ENCODE peak calls at places on chromosome 6, in four cellular contexts. B is HepG2, Q is NT2/D1, H is cardiac muscle cell. C is an unnamed sample.

GRCh38 chr6:107670792-107671199 is 153.3 kb downstream of the SCML4 start:
- DNase-seq in B (no peak), Q (no peak), H (peak; percentile 77), C (no peak)

GRCh38 chr6:169587992-169588391 is 113.8 kb downstream of the WDR27 start:
- DNase-seq in B (no peak), Q (no peak), H (no peak), C (no peak)

GRCh38 chr6:128413291-128413690 is 107.1 kb downstream of the PTPRK start:
- DNase-seq in B (no peak), Q (no peak), H (no peak), C (no peak)

GRCh38 chr6:17816921-17817611 is 110.3 kb upstream of the NUP153 start:
- DNase-seq in B (peak; percentile 75), Q (no peak), H (peak; percentile 36), C (no peak)

GRCh38 chr6:897561-898207 is 204.7 kb upstream of the EXOC2 start:
- DNase-seq in B (no peak), Q (no peak), H (no peak), C (no peak)

GRCh38 chr6:113414511-113414910 is 442.6 kb upstream of the MARCKS start:
- DNase-seq in B (peak; percentile 40), Q (no peak), H (peak; percentile 78), C (no peak)

GRCh38 chr6:1915226-1915625 is 305.5 kb downstream of the FOXC1 start:
- DNase-seq in B (no peak), Q (no peak), H (no peak), C (no peak)

GRCh38 chr6:115485400-115485799 is 575.3 kb downstream of the FRK start:
- DNase-seq in B (no peak), Q (no peak), H (no peak), C (no peak)

GRCh38 chr6:39091163-39091562 is 23.8 kb downstream of the SAYSD1 start:
- DNase-seq in B (no peak), Q (no peak), H (no peak), C (no peak)

GRCh38 chr6:167906899-167907298 is 80.2 kb downstream of the AFDN start:
- DNase-seq in B (no peak), Q (no peak), H (peak; percentile 30), C (no peak)

GRCh38 chr6:27471365-27472115 is 1.4 kb downstream of the ZNF184 start:
- DNase-seq in B (no peak), Q (no peak), H (no peak), C (no peak)

GRCh38 chr6:54335871-54336270 is 27.6 kb downstream of the TINAG start:
- DNase-seq in B (peak; percentile 1), Q (peak; percentile 0), H (peak; percentile 95), C (no peak)

GRCh38 chr6:153989989-153990388 is 49.1 kb upstream of the OPRM1 start:
- DNase-seq in B (peak; percentile 25), Q (no peak), H (no peak), C (no peak)

GRCh38 chr6:46895930-46896329 is 25.8 kb downstream of the ADGRF5 start:
- DNase-seq in B (no peak), Q (no peak), H (no peak), C (no peak)

GRCh38 chr6:9708600-9708999 is 706.3 kb downstream of the TFAP2A start:
- DNase-seq in B (no peak), Q (no peak), H (no peak), C (no peak)

GRCh38 chr6:68042339-68043121 is 592.6 kb upstream of the ADGRB3 start:
- DNase-seq in B (no peak), Q (no peak), H (no peak), C (no peak)

GRCh38 chr6:45697605-45698004 is 318.1 kb downstream of the CLIC5 start:
- DNase-seq in B (no peak), Q (no peak), H (peak; percentile 93), C (no peak)

GRCh38 chr6:123841067-123841896 is 37.6 kb downstream of the NKAIN2 start:
- DNase-seq in B (no peak), Q (no peak), H (no peak), C (no peak)

GRCh38 chr6:41278699-41279405 is 7.6 kb downstream of the TREM1 start:
- DNase-seq in B (peak; percentile 74), Q (peak; percentile 82), H (peak; percentile 85), C (peak; percentile 28)

GRCh38 chr6:149897015-149897697 is 757 bp downstream of the RAET1E start:
- DNase-seq in B (no peak), Q (no peak), H (peak; percentile 96), C (no peak)

GRCh38 chr6:111952821-111953535 is 79.7 kb upstream of the FYN start:
- DNase-seq in B (no peak), Q (no peak), H (no peak), C (no peak)

GRCh38 chr6:53702316-53702715 is 36.8 kb upstream of the KLHL31 start:
- DNase-seq in B (no peak), Q (no peak), H (no peak), C (no peak)

GRCh38 chr6:11423667-11424066 is 113.9 kb upstream of the TMEM170B start:
- DNase-seq in B (no peak), Q (no peak), H (no peak), C (no peak)

GRCh38 chr6:144438103-144438502 is 153.0 kb downstream of the UTRN start:
- DNase-seq in B (no peak), Q (no peak), H (no peak), C (no peak)

GRCh38 chr6:144437105-144437504 is 152.0 kb downstream of the UTRN start:
- DNase-seq in B (no peak), Q (no peak), H (no peak), C (no peak)

GRCh38 chr6:144443157-144443556 is 158.0 kb downstream of the UTRN start:
- DNase-seq in B (no peak), Q (no peak), H (no peak), C (no peak)

GRCh38 chr6:144435602-144436426 is 150.7 kb downstream of the UTRN start:
- DNase-seq in B (no peak), Q (no peak), H (no peak), C (no peak)

DNA sequence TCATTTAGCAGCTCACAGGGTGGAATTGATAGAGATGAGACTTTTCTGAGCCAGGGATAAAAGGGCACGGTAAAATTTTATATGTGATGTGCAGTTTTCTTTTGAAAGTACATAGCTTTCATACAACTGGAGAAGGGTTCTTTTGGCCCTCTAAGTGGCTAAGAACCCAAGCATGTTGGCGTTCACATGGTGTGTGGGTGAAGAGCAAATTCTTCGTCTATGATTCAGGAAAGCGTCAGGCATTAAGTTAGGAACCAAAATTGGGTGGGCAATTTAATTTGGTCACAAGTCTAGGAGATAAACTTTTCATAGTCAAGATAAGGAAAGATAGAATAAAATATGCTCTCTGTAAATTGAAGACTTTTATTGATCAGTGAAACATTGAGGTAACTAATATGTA is 153.9 kb downstream of the UTRN start:
- DNase-seq in B (no peak), Q (no peak), H (no peak), C (no peak)
- H3K36me3 ChIP-seq in B (peaks cover 45% of the 10 kb centered on the region), Q (peaks cover 48% of the 10 kb centered on the region), H (peaks cover 47% of the 10 kb centered on the region), C (peaks cover 76% of the 10 kb centered on the region)

DNA sequence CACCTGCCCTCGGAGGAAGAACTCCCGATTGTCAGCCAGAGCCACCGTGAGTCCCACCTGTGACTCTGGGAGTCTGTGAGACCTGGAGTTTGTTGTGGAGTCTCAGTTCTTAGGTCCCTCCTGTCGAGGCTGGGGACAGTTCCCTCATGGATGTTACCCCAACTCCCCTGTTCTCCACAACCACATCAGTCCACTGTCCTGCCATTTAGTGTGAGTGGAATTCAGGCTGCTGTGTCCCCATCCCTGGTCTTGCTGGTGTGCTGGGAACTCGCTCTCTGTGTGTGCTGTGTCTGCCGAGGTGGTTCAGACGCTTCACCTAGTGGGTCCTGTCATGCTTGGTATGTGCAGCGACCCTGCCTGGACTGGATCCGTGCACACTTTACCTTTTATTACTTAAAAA is 163.2 kb downstream of the DTNBP1 start:
- DNase-seq in B (no peak), Q (no peak), H (no peak), C (no peak)
- H3K36me3 ChIP-seq in B (peaks cover 32% of the 10 kb centered on the region), Q (peaks cover 82% of the 10 kb centered on the region), H (no peaks in the 10 kb centered on the region), C (peaks cover 50% of the 10 kb centered on the region)

GRCh38 chr6:81689580-81689979 is 62.9 kb downstream of the TENT5A start:
- DNase-seq in B (no peak), Q (no peak), H (no peak), C (no peak)
- H3K36me3 ChIP-seq in B (no peaks in the 10 kb centered on the region), Q (no peaks in the 10 kb centered on the region), H (no peaks in the 10 kb centered on the region), C (no peaks in the 10 kb centered on the region)

DNA sequence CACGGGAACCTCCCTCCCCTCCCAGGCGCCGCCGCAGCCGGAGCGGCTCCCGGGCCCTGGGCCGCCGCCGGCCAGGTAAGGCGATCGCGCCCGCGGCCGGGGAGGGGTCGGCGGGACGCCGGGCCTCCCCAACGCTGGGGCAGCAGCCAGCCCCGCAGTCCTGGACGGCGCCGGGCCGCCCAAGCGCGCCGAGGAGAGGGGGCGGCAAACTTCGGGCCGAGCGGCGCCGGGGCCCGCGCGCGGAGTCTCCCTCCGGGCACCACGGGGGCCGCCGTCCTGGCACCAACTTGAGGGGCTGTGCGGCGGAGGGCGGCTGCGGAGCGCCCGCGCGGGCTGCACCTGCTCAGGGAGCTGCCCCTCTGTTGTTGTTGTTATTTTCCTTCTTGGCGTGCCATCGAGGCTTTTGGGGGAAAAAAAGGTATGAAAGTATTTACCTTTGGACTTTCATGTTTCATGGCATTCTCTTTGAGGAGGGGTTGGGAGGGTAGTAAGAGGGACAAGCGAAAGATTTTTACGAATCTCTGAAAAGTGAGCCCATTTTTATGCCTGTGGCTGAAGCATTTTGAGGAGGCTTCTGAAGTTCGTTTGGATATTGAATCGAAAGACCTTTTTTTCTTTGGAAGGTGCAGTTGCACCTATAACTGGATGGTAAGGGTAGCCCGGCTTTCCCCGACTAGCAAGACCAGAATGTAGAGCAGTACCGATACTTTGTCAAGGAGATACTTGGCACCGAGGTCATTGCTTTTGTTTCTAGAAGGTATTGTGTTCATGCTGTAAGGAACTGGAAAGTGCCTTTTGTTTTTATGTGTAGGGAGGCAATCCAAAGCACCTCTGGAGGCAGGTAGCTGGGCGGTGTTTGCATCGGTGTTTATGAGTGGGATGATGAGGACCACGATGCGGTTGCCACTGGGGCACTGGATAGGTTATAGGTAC is at the start of gene RNF182:
- DNase-seq in B (no peak), Q (no peak), H (no peak), C (peak; percentile 38)
- H3K36me3 ChIP-seq in B (no peaks in the 10 kb centered on the region), Q (no peaks in the 10 kb centered on the region), H (no peaks in the 10 kb centered on the region), C (no peaks in the 10 kb centered on the region)

C was measured in CD4-positive, CD25-positive, alpha-beta regulatory T cell.